ENCODE peak calls at places on chromosome 6, in five cellular contexts. H is kidney, L is prostate gland, U is ovary, O is lung. B is an unnamed sample. For H3K9me3 and H3K4me1, the result is how much of the 10 kb centered on the place peaks cover.

GRCh38 chr6:170423030-170423429 is 116.5 kb downstream of the FAM120B start:
- DNase-seq in L (no peak), H (no peak), O (no peak), U (no peak), B (no peak)

GRCh38 chr6:19838442-19839236 is 1.5 kb downstream of the ID4 start:
- DNase-seq in U (peak), O (peak), H (peak), L (peak), B (peak)

GRCh38 chr6:51472745-51473483 is 614.5 kb downstream of the PKHD1 start:
- DNase-seq in H (no peak), U (no peak), O (no peak), L (peak), B (no peak)

GRCh38 chr6:79377047-79377446 is 142.6 kb upstream of the HMGN3 start:
- DNase-seq in O (no peak), U (no peak), H (no peak), L (no peak), B (no peak)

GRCh38 chr6:16697437-16698162 is 63.7 kb downstream of the ATXN1 start:
- DNase-seq in U (no peak), O (no peak), L (no peak), H (no peak), B (peak)

GRCh38 chr6:124054034-124054433 is 250.4 kb downstream of the NKAIN2 start:
- DNase-seq in O (no peak), U (no peak), L (no peak), H (no peak), B (no peak)

GRCh38 chr6:159871911-159872310 is 18.9 kb upstream of the MAS1 start:
- DNase-seq in O (no peak), U (no peak), L (no peak), H (no peak), B (no peak)

GRCh38 chr6:15073883-15074465 is 171.9 kb upstream of the JARID2 start:
- DNase-seq in O (no peak), U (no peak), H (no peak), L (peak), B (no peak)

DNA sequence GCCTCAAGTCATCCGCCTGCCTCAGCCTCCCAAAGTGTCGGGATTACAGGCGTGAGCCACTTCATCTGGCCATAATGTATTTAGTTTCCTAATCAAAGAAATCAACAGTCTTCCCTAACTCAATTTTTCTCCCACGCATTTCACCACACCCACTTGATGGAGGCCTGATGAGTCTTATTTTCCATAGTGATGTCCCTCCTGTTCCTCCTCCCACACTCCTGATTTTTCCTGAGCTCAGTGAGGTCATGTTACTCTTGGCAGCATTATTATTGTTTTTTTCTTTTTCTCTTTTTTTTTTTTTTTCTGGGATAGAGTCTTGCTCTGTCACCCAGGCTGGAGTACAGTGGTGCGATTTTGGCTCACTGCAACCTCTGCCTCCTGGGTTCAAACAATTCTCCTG is 8.9 kb downstream of the ABRACL start:
- DNase-seq in U (no peak), H (no peak), O (no peak), L (no peak), B (no peak)
- H3K27ac ChIP-seq in U (no peak), H (no peak), O (no peak), L (no peak), B (no peak)

DNA sequence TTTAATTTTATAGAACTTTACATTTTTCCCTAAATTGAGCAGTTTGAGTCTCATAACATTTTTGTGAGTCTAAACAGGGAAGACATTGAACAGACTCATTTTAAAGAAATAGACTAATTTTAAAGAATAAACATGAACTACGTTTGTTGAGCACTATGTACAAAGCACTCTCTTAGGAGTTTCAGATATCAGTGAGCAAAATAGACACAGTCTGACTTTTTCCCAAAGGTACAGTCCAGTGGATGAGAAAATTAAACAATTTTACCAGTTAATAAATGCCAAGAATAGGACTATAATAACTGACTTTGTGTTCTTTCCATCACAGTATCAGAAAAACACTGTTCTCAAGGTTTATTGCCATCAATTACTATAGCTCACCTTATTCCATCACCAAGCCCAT is 18.1 kb downstream of the OPRM1 start:
- DNase-seq in L (no peak), O (no peak), H (no peak), U (no peak), B (no peak)
- H3K9me3 ChIP-seq in L (under half), O (under half), H (under half), U (under half), B (under half)

GRCh38 chr6:36115412-36115811 is 14.9 kb upstream of the MAPK13 start:
- DNase-seq in U (no peak), O (no peak), H (no peak), L (no peak), B (no peak)

GRCh38 chr6:36114798-36115408 is 15.4 kb upstream of the MAPK13 start:
- DNase-seq in L (no peak), U (no peak), H (no peak), O (no peak), B (no peak)

GRCh38 chr6:36116480-36116879 is 13.8 kb upstream of the MAPK13 start:
- DNase-seq in U (no peak), O (no peak), L (no peak), H (no peak), B (no peak)

GRCh38 chr6:36116943-36117342 is 13.4 kb upstream of the MAPK13 start:
- DNase-seq in O (no peak), H (no peak), L (no peak), U (no peak), B (no peak)

DNA sequence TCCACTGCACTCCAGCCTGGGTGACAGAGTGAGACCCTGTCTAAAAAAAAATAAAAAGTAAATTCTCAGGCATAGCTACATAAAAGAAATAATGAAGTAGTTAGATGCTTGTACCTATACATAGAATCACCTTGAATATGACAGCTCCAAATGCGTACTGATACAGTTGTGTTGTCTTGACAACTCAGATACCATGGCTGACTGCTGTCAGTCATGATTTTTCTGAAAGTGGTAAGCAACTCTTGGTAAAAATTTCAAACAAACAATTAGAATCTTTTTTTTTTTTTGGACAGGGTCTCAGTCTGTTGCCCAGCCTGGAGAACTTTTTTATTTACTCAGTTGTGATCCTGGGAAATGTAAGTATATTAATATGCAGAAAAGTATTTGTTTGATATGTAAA is 14.2 kb upstream of the MAPK13 start:
- DNase-seq in L (no peak), O (no peak), U (no peak), H (no peak), B (no peak)
- H3K4me1 ChIP-seq in L (under half), O (under half), U (under half), H (under half), B (under half)

DNA sequence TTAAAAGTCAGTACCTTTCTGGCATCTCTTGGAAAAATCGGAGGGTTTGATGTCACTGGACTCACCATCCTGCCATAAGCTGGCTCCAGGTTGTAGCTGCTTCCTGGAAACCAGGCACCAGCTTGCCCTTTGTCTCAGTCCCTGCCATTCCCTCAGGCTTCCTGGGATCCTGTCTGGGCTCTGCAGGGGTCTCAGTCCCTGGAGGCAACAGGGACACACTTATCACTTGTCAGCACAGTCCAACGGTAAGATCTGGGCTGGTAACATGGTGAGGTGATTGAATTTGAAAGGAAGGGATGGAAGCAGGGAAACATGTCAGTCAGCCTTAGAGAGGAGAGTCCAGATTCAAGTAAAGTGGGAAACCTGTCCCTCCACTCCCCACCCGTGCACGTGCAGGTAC is 147.6 kb upstream of the ECI2 start:
- DNase-seq in U (no peak), L (no peak), O (no peak), H (no peak), B (no peak)
- H3K27ac ChIP-seq in U (no peak), L (no peak), O (no peak), H (no peak), B (no peak)

GRCh38 chr6:4610256-4610655 is 165.9 kb upstream of the CDYL start:
- DNase-seq in H (peak), O (no peak), L (no peak), U (no peak), B (peak)
- H3K9me3 ChIP-seq in H (under half), O (under half), L (under half), U (under half), B (under half)

GRCh38 chr6:52508261-52508739 is 68.6 kb downstream of the TRAM2 start:
- DNase-seq in O (no peak), U (no peak), L (no peak), H (no peak), B (no peak)
- H3K4me1 ChIP-seq in O (under half), U (under half), L (under half), H (under half), B (under half)

GRCh38 chr6:149888659-149889058 is 9.3 kb downstream of the RAET1E start:
- DNase-seq in H (no peak), U (no peak), O (no peak), L (no peak), B (peak)
- H3K27ac ChIP-seq in H (no peak), U (no peak), O (no peak), L (no peak), B (no peak)